ENCODE peak calls at places on chromosome 13, in ten cellular contexts. N, L, S, W, A, H, M, B, G and C are unnamed samples.

GRCh38 chr13:45333973-45334922 is 6.7 kb downstream of the TPT1 start:
- DNase-seq in N (peak), L (no peak), S (no peak), W (no peak), A (no peak), H (no peak), M (no peak), B (no peak), G (no peak), C (no peak)

GRCh38 chr13:113742000-113742441 is 17.0 kb upstream of the TMEM255B start:
- DNase-seq in N (peak), L (peak), S (peak), W (peak), A (no peak), H (peak), M (peak), B (no peak), G (no peak), C (peak)

GRCh38 chr13:48979892-48980291 is 4.2 kb downstream of the FNDC3A start:
- DNase-seq in N (no peak), L (no peak), S (no peak), W (no peak), A (no peak), H (no peak), M (no peak), B (no peak), G (no peak), C (peak)

GRCh38 chr13:21657538-21657937 is 13.3 kb upstream of the FGF9 start:
- DNase-seq in N (no peak), L (no peak), S (no peak), W (no peak), A (no peak), H (no peak), M (no peak), B (no peak), G (no peak), C (no peak)

GRCh38 chr13:29845440-29846056 is 4.9 kb downstream of the UBL3 start:
- DNase-seq in N (no peak), L (no peak), S (no peak), W (no peak), A (no peak), H (no peak), M (no peak), B (no peak), G (no peak), C (no peak)

GRCh38 chr13:80841346-80841882 is 500.5 kb upstream of the SPRY2 start:
- DNase-seq in N (no peak), L (no peak), S (no peak), W (no peak), A (no peak), H (no peak), M (no peak), B (no peak), G (no peak), C (no peak)

GRCh38 chr13:113420833-113421600 is 32.3 kb downstream of the ADPRHL1 start:
- DNase-seq in N (no peak), L (no peak), S (no peak), W (no peak), A (no peak), H (no peak), M (no peak), B (no peak), G (no peak), C (no peak)

GRCh38 chr13:97256343-97256783 is 34.2 kb downstream of the MBNL2 start:
- DNase-seq in N (no peak), L (no peak), S (no peak), W (peak), A (no peak), H (no peak), M (peak), B (no peak), G (no peak), C (no peak)

GRCh38 chr13:29548722-29549446 is 46.6 kb downstream of the SLC7A1 start:
- DNase-seq in N (no peak), L (no peak), S (no peak), W (no peak), A (no peak), H (no peak), M (no peak), B (no peak), G (no peak), C (no peak)

GRCh38 chr13:109737606-109738005 is 48.8 kb downstream of the IRS2 start:
- DNase-seq in N (no peak), L (no peak), S (no peak), W (no peak), A (no peak), H (no peak), M (no peak), B (no peak), G (no peak), C (no peak)

GRCh38 chr13:25352230-25352629 is 19.5 kb upstream of the ATP8A2 start:
- DNase-seq in N (no peak), L (no peak), S (no peak), W (no peak), A (no peak), H (no peak), M (no peak), B (no peak), G (no peak), C (no peak)

GRCh38 chr13:90787007-90787406 is 560.5 kb upstream of the MIR17HG start:
- DNase-seq in N (no peak), L (no peak), S (no peak), W (no peak), A (no peak), H (no peak), M (no peak), B (no peak), G (no peak), C (no peak)
- H3K27ac ChIP-seq in N (no peak), L (no peak), S (no peak), W (no peak), A (no peak), H (no peak), M (no peak), B (no peak), G (no peak), C (no peak)

DNA sequence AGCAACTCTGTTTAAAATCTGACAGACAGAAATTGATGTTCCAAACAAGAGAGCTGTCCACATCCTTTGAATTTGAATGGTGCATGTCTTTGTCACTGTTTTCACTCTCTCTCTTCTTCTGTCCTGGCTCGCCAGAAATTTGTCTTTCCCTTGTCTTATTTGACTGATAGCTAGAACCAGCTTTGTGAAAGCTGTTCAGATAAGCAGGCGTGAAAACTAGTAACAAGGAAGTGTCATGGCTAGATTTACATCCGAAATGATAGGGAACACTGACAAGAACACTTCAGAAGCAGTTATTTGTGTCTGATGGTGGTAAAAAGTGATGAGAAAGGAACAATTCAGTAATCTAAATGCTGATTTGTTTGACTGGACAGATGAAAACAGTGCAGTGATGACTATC is 354.9 kb upstream of the SLITRK1 start:
- DNase-seq in N (no peak), L (no peak), S (no peak), W (no peak), A (no peak), H (no peak), M (no peak), B (no peak), G (no peak), C (no peak)
- TF ChIP-seq POLR2AphosphoS5 in N (no peak), L (no peak), S (no peak), W (no peak), A (no peak), H (no peak), M (no peak), B (no peak), G (no peak), C (no peak)

GRCh38 chr13:37685206-37685605 is 86.6 kb upstream of the POSTN start:
- DNase-seq in N (no peak), L (no peak), S (no peak), W (no peak), A (no peak), H (no peak), M (no peak), B (no peak), G (no peak), C (no peak)

GRCh38 chr13:37682496-37682895 is 83.9 kb upstream of the POSTN start:
- DNase-seq in N (no peak), L (no peak), S (no peak), W (no peak), A (no peak), H (no peak), M (no peak), B (no peak), G (no peak), C (no peak)

GRCh38 chr13:37680137-37680536 is 81.6 kb upstream of the POSTN start:
- DNase-seq in N (no peak), L (no peak), S (no peak), W (no peak), A (no peak), H (no peak), M (no peak), B (no peak), G (no peak), C (no peak)

GRCh38 chr13:37679043-37679442 is 80.5 kb upstream of the POSTN start:
- DNase-seq in N (no peak), L (no peak), S (no peak), W (no peak), A (no peak), H (no peak), M (no peak), B (no peak), G (no peak), C (no peak)

DNA sequence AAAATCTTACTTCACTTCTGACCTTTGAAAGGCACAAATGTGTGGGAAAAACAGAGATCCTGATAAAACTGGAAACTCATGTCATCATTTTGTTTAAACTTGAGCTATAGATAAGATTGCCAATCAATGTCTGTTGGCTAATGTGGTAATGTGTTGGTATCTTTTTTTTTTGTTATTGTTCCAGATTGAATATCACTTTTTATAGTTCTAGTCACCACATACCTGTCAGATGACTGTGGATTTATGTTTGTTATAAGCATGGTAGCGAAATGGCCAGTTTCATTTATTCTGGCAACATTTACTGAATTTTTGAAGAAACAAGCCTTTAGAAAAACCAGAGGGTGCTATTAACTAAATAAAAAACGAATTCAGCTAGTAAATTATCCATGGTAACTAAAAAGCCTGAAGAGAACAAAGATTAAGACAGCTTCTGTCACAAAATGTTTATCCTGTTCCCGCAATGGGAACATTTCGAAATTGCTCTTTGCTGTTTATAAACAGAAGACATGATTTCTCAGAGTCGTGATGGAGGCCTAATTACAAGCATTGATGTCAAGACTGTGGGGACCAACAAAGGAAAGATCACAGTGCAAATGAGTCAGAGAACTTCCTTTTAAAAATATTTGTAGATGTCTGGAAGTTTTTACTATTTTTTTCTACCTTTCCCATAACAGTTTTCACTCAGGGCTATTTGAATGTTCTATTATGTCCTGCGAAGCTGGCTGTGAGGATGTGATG is 82.9 kb upstream of the POSTN start:
- DNase-seq in N (no peak), L (no peak), S (no peak), W (no peak), A (no peak), H (no peak), M (no peak), B (no peak), G (no peak), C (no peak)
- H3K27ac ChIP-seq in N (no peak), L (peak), S (peak), W (no peak), A (no peak), H (no peak), M (no peak), B (no peak), G (no peak), C (no peak)

GRCh38 chr13:71912524-71912923 is 45.5 kb upstream of the DACH1 start:
- DNase-seq in N (no peak), L (no peak), S (no peak), W (no peak), A (no peak), H (no peak), M (no peak), B (no peak), G (no peak), C (no peak)
- TF ChIP-seq POLR2AphosphoS5 in N (no peak), L (peak), S (no peak), W (no peak), A (no peak), H (no peak), M (no peak), B (no peak), G (no peak), C (no peak)